ENCODE peak calls at places on chromosome 12, in four cellular contexts. X is globus pallidus; D is stimulated activated CD4-positive, alpha-beta T cell treated with anti-CD3 and anti-CD28 coated beads, Interleukin-4, amount 100 ng/mL, for 48 hours; V is naive thymus-derived CD4-positive, alpha-beta T cell. E is an unnamed sample.

GRCh38 chr12:76346798-76347420 is 1.3 kb downstream of the BBS10 start:
- DNase-seq in X (peak; percentile 80), D (no peak), V (no peak), E (peak; percentile 60)

GRCh38 chr12:27549231-27549800 is 25.3 kb downstream of the PPFIBP1 start:
- DNase-seq in X (no peak), D (no peak), V (no peak), E (peak; percentile 82)

GRCh38 chr12:105318651-105319483 is 11.6 kb upstream of the C12orf75 start:
- DNase-seq in X (no peak), D (no peak), V (no peak), E (no peak)

GRCh38 chr12:12180575-12180974 is 86.3 kb downstream of the LRP6 start:
- DNase-seq in X (no peak), D (no peak), V (no peak), E (no peak)

GRCh38 chr12:26691234-26691970 is 141.6 kb downstream of the ITPR2 start:
- DNase-seq in X (peak; percentile 38), D (no peak), V (no peak), E (peak; percentile 97)

GRCh38 chr12:13196302-13196921 is at the start of gene EMP1:
- DNase-seq in X (peak; percentile 85), D (peak; percentile 49), V (peak; percentile 78), E (peak; percentile 100)

GRCh38 chr12:87793134-87793533 is 236.1 kb downstream of the C12orf50 start:
- DNase-seq in X (no peak), D (no peak), V (no peak), E (no peak)

GRCh38 chr12:49750027-49750977 is 8.9 kb downstream of the TMBIM6 start:
- DNase-seq in X (no peak), D (no peak), V (peak; percentile 59), E (peak; percentile 93)

GRCh38 chr12:101941306-101942000 is 64.1 kb downstream of the DRAM1 start:
- DNase-seq in X (no peak), D (no peak), V (no peak), E (no peak)

GRCh38 chr12:4114986-4115385 is 158.6 kb upstream of the CCND2 start:
- DNase-seq in X (no peak), D (no peak), V (no peak), E (no peak)

GRCh38 chr12:121391619-121392324 is 8.1 kb upstream of the RNF34 start:
- DNase-seq in X (no peak), D (no peak), V (no peak), E (peak; percentile 79)

GRCh38 chr12:47223848-47224213 is 144.1 kb upstream of the AMIGO2 start:
- DNase-seq in X (peak; percentile 8), D (no peak), V (no peak), E (peak; percentile 59)

GRCh38 chr12:72815421-72815820 is 543.3 kb downstream of the TRHDE start:
- DNase-seq in X (no peak), D (no peak), V (no peak), E (no peak)

GRCh38 chr12:26750531-26751171 is 82.3 kb downstream of the ITPR2 start:
- DNase-seq in X (no peak), D (no peak), V (no peak), E (no peak)

GRCh38 chr12:14873440-14874185 is 12.0 kb downstream of the MGP start:
- DNase-seq in X (no peak), D (no peak), V (no peak), E (no peak)

GRCh38 chr12:57755454-57756372 is 810 bp downstream of the MARCHF9 start:
- DNase-seq in X (no peak), D (no peak), V (peak; percentile 58), E (no peak)

GRCh38 chr12:122205590-122205925 is 2.0 kb downstream of the B3GNT4 start:
- DNase-seq in X (no peak), D (no peak), V (no peak), E (no peak)

GRCh38 chr12:83318386-83318971 is 631.8 kb downstream of the TMTC2 start:
- DNase-seq in X (no peak), D (no peak), V (no peak), E (peak; percentile 0)